ENCODE peak calls at places on chromosomes 5 and 9, in six cellular contexts. L, O, F, U, C and V are unnamed samples.

GRCh38 chr9:126704157-126704941 is 90.6 kb downstream of the LMX1B start:
- DNase-seq in O (no peak), C (no peak), L (peak), F (no peak), U (peak), V (no peak)

GRCh38 chr5:169064093-169064492 is 236.8 kb downstream of the SLIT3 start:
- DNase-seq in F (no peak), L (no peak), C (no peak), O (no peak), U (no peak), V (no peak)

GRCh38 chr5:129412731-129413130 is 47.4 kb upstream of the ADAMTS19 start:
- DNase-seq in L (no peak), C (no peak), U (no peak), O (no peak), F (no peak), V (no peak)

GRCh38 chr5:159497221-159497620 is 166.9 kb upstream of the IL12B start:
- DNase-seq in C (no peak), F (no peak), L (peak), O (no peak), U (no peak), V (no peak)

GRCh38 chr5:171520300-171521170 is 101.1 kb downstream of the FGF18 start:
- DNase-seq in O (peak), L (no peak), F (no peak), C (no peak), U (no peak), V (peak)

GRCh38 chr9:88689509-88689908 is 154.5 kb downstream of the NXNL2 start:
- DNase-seq in L (no peak), O (no peak), F (no peak), C (no peak), U (no peak), V (no peak)

GRCh38 chr5:138408023-138408422 is 30.8 kb upstream of the REEP2 start:
- DNase-seq in F (no peak), C (peak), O (no peak), U (no peak), L (peak), V (peak)

GRCh38 chr5:150254363-150255154 is 35.0 kb downstream of the CAMK2A start:
- DNase-seq in L (no peak), U (no peak), F (no peak), C (no peak), O (no peak), V (no peak)

GRCh38 chr9:16626577-16627130 is 243.8 kb downstream of the BNC2 start:
- DNase-seq in F (no peak), U (no peak), C (peak), L (peak), O (peak), V (no peak)

GRCh38 chr9:128091144-128091543 is 23.1 kb downstream of the SLC25A25 start:
- DNase-seq in C (no peak), U (peak), F (peak), L (peak), O (no peak), V (no peak)

GRCh38 chr9:76810377-76810957 is 46.2 kb downstream of the PCA3 start:
- DNase-seq in F (no peak), L (peak), O (no peak), C (peak), U (peak), V (no peak)

GRCh38 chr9:114038724-114039313 is 39.3 kb downstream of the AMBP start:
- DNase-seq in O (no peak), L (no peak), U (no peak), C (no peak), F (no peak), V (no peak)

GRCh38 chr9:107872457-107873192 is 383.1 kb upstream of the KLF4 start:
- DNase-seq in F (no peak), O (no peak), C (no peak), L (no peak), U (no peak), V (no peak)

DNA sequence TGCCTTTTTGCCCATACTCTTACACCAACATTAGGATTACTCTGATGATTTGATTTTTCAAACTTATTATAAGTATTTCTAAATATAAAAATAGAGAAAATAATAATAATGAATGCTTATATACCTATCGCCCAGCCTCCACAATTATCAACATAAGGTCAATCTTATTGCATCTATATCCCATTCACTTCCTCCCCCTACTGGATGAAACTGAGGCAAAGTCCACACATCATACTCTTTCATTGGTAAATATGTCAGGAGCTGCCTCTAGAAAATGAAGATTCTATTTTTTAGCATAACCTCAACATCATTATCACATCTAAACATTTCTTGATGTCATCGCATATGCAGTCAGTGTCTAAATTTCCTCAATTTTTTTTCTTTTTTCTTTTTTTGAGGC is 44.3 kb downstream of the SH3RF2 start:
- DNase-seq in L (no peak), C (no peak), U (no peak), F (no peak), O (no peak), V (peak)
- TF ChIP-seq CTCF in L (peak), C (no peak), U (no peak), F (no peak), O (peak), V (no peak)

GRCh38 chr5:37212096-37212495 is 37.1 kb downstream of the CPLANE1 start:
- DNase-seq in L (no peak), U (no peak), O (no peak), C (no peak), F (no peak), V (no peak)
- TF ChIP-seq CTCF in L (peak), U (no peak), O (no peak), C (no peak), F (no peak), V (no peak)

GRCh38 chr9:131113655-131114563 is 11.5 kb upstream of the NUP214 start:
- DNase-seq in O (no peak), C (no peak), U (no peak), F (no peak), L (no peak), V (no peak)

GRCh38 chr9:131112374-131113159 is 12.8 kb upstream of the NUP214 start:
- DNase-seq in U (no peak), F (no peak), O (no peak), C (no peak), L (no peak), V (no peak)

GRCh38 chr9:131107760-131108159 is 11.4 kb downstream of the AIF1L start:
- DNase-seq in F (no peak), L (no peak), O (no peak), U (no peak), C (no peak), V (no peak)

GRCh38 chr9:131111186-131111853 is 14.1 kb upstream of the NUP214 start:
- DNase-seq in U (no peak), O (no peak), C (no peak), F (no peak), L (no peak), V (no peak)

DNA sequence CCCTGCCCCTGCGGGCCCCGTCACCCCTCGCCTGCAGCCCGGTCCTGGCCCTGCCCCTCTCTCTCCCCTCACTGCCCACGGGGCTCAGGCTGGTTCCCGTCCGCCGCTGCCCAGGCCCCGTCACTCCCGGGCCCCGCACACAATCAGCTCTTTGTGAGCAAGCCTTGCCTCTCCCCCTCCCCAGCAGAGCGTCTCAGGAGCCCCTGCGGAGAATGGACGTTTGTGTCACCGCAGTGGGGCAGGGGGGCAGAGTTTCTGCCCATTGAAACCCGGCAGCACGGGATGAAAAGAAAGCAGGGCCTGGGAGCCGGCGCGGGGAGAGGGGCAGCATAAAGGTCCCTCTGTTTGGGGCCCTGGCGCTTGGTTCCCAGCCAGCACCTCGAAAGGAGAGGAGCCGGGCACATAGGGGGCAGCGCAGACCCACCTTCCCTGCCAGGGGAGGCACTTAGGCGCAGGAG is 13.5 kb upstream of the NUP214 start:
- DNase-seq in O (no peak), F (no peak), L (no peak), C (no peak), U (peak), V (no peak)
- TF ChIP-seq CTCF in O (no peak), F (no peak), L (no peak), C (no peak), U (no peak), V (no peak)

DNA sequence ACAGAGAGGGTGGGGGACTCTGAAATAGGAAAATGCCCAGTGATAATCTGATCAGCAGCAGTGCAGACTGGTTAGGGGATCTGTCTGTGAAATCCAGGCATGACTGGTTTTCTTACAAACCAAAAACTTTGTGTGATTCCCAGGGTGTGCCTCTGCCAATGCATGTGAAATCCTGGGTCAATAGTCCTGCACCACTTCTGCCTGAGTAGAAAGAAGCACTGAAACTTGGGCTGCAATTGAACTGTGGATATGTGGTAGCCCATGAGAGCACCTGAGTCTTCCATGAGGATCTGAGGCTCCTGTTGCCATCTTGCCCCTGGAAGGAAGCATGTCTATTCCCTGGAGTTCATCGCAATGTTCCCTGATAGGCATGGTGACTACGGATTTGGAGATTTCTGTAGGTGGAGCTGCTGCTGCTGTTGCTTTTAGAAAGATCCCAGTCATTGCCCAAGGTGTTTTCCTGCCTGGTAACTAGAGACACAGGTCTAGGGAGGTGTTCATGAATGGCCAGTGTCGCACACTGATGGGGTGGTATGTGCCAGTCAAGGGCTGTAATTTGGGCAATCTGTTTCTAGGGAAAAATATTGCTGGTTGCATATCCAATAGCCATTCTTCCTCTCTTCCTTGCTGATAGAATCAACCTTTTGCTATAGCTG is 146.7 kb downstream of the CARTPT start:
- DNase-seq in L (no peak), O (no peak), U (no peak), C (no peak), F (no peak), V (no peak)
- TF ChIP-seq CTCF in L (no peak), O (no peak), U (no peak), C (no peak), F (no peak), V (no peak)

GRCh38 chr9:131577005-131578000 is 32.0 kb downstream of the PRRT1B start:
- DNase-seq in L (no peak), U (no peak), O (no peak), C (no peak), F (no peak), V (no peak)
- TF ChIP-seq CTCF in L (no peak), U (no peak), O (no peak), C (no peak), F (no peak), V (no peak)

DNA sequence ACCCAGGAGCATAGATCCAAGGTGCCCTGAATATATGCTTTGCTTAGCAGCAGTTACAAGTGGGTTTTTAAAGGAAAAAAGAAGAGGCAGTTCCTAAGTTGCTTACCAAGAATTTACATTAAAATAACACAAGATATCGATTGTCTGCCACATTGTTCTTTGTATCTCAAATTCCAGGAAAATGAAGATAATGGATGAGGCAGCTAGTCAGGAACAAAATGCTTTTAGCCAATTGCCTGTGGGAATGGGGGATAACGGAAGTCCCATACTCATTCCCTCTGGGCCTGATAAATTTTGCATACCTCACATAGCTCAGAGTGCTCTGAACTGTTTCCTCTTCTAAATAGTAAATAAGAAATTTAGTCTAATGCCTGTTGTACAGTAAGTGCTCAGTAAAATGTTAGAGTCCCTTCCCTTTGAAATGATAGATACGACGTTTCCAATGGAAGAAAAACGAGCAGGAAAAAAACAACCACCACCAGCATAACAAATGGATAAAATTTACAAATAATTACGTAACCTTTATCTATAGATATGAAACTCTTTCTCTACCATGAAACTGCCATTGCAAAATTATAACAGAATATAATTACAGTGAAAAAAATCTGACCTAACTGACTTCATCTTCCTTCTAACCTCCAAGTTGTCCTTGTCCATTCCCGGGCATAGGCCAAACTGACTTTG is 35.5 kb upstream of the TENT2 start:
- DNase-seq in L (no peak), U (no peak), C (no peak), O (no peak), F (no peak), V (no peak)
- TF ChIP-seq CTCF in L (no peak), U (no peak), C (no peak), O (no peak), F (no peak), V (no peak)